ENCODE peak calls at places on chromosome 14, in eight cellular contexts. One of them, this sample, is unnamed.

GRCh38 chr14:71346685-71347084 is 439.4 kb downstream of the PCNX1 start:
- DNase-seq in heart right ventricle: no peak
- DNase-seq in astrocyte: no peak
- DNase-seq in WTC11: no peak
- DNase-seq in brain microvascular endothelial cell: no peak
- DNase-seq in natural killer cell: no peak
- DNase-seq in AG04450: no peak
- DNase-seq in stomach: no peak
- DNase-seq in this sample: no peak

GRCh38 chr14:65423986-65424385 is 11.5 kb downstream of the FUT8 start:
- DNase-seq in natural killer cell: no peak
- DNase-seq in astrocyte: no peak
- DNase-seq in brain microvascular endothelial cell: no peak
- DNase-seq in AG04450: no peak
- DNase-seq in stomach: no peak
- DNase-seq in WTC11: no peak
- DNase-seq in heart right ventricle: no peak
- DNase-seq in this sample: no peak

GRCh38 chr14:45819107-45819506 is 566.1 kb upstream of the MIS18BP1 start:
- DNase-seq in astrocyte: no peak
- DNase-seq in AG04450: no peak
- DNase-seq in heart right ventricle: no peak
- DNase-seq in WTC11: no peak
- DNase-seq in natural killer cell: no peak
- DNase-seq in brain microvascular endothelial cell: no peak
- DNase-seq in stomach: no peak
- DNase-seq in this sample: no peak

GRCh38 chr14:52995998-52996397 is 45.1 kb upstream of the FERMT2 start:
- DNase-seq in AG04450: no peak
- DNase-seq in stomach: no peak
- DNase-seq in astrocyte: no peak
- DNase-seq in heart right ventricle: no peak
- DNase-seq in WTC11: no peak
- DNase-seq in natural killer cell: no peak
- DNase-seq in brain microvascular endothelial cell: no peak
- DNase-seq in this sample: no peak

GRCh38 chr14:36268957-36269734 is 51.3 kb downstream of the MBIP start:
- DNase-seq in WTC11: no peak
- DNase-seq in brain microvascular endothelial cell: no peak
- DNase-seq in astrocyte: no peak
- DNase-seq in stomach: no peak
- DNase-seq in natural killer cell: no peak
- DNase-seq in heart right ventricle: no peak
- DNase-seq in AG04450: no peak
- DNase-seq in this sample: no peak

GRCh38 chr14:96160913-96161310 is 43.7 kb upstream of the BDKRB2 start:
- DNase-seq in astrocyte: no peak
- DNase-seq in brain microvascular endothelial cell: no peak
- DNase-seq in natural killer cell: no peak
- DNase-seq in stomach: peak
- DNase-seq in WTC11: no peak
- DNase-seq in heart right ventricle: no peak
- DNase-seq in AG04450: no peak
- DNase-seq in this sample: no peak

GRCh38 chr14:89479802-89480201 is 62.8 kb upstream of the FOXN3 start:
- DNase-seq in AG04450: no peak
- DNase-seq in heart right ventricle: no peak
- DNase-seq in astrocyte: peak
- DNase-seq in stomach: no peak
- DNase-seq in WTC11: no peak
- DNase-seq in natural killer cell: no peak
- DNase-seq in brain microvascular endothelial cell: no peak
- DNase-seq in this sample: no peak

GRCh38 chr14:75298187-75298985 is 19.8 kb downstream of the FOS start:
- DNase-seq in AG04450: no peak
- DNase-seq in astrocyte: no peak
- DNase-seq in stomach: peak
- DNase-seq in heart right ventricle: no peak
- DNase-seq in WTC11: no peak
- DNase-seq in brain microvascular endothelial cell: no peak
- DNase-seq in natural killer cell: no peak
- DNase-seq in this sample: no peak

GRCh38 chr14:73740921-73741326 is 26.7 kb upstream of the PNMA1 start:
- DNase-seq in stomach: peak
- DNase-seq in heart right ventricle: no peak
- DNase-seq in natural killer cell: no peak
- DNase-seq in WTC11: peak
- DNase-seq in brain microvascular endothelial cell: no peak
- DNase-seq in AG04450: no peak
- DNase-seq in astrocyte: no peak
- DNase-seq in this sample: no peak

GRCh38 chr14:67987596-67987995 is 168.0 kb downstream of the RAD51B start:
- DNase-seq in brain microvascular endothelial cell: peak
- DNase-seq in AG04450: peak
- DNase-seq in natural killer cell: no peak
- DNase-seq in astrocyte: peak
- DNase-seq in stomach: no peak
- DNase-seq in WTC11: no peak
- DNase-seq in heart right ventricle: peak
- DNase-seq in this sample: no peak

GRCh38 chr14:95979339-95980042 is 59.7 kb upstream of the C14orf132 start:
- DNase-seq in astrocyte: no peak
- DNase-seq in AG04450: no peak
- DNase-seq in brain microvascular endothelial cell: no peak
- DNase-seq in heart right ventricle: no peak
- DNase-seq in WTC11: peak
- DNase-seq in natural killer cell: no peak
- DNase-seq in stomach: no peak
- DNase-seq in this sample: no peak

GRCh38 chr14:75452900-75453816 is 25.3 kb downstream of the JDP2 start:
- DNase-seq in WTC11: peak
- DNase-seq in natural killer cell: no peak
- DNase-seq in astrocyte: peak
- DNase-seq in brain microvascular endothelial cell: peak
- DNase-seq in heart right ventricle: peak
- DNase-seq in stomach: no peak
- DNase-seq in AG04450: peak
- DNase-seq in this sample: no peak

GRCh38 chr14:96762650-96763049 is 34.5 kb upstream of the VRK1 start:
- DNase-seq in heart right ventricle: no peak
- DNase-seq in AG04450: no peak
- DNase-seq in brain microvascular endothelial cell: peak
- DNase-seq in WTC11: no peak
- DNase-seq in astrocyte: peak
- DNase-seq in stomach: no peak
- DNase-seq in natural killer cell: no peak
- DNase-seq in this sample: peak

GRCh38 chr14:73295198-73295796 is 58.0 kb downstream of the PAPLN start:
- DNase-seq in AG04450: no peak
- DNase-seq in stomach: no peak
- DNase-seq in brain microvascular endothelial cell: peak
- DNase-seq in WTC11: no peak
- DNase-seq in heart right ventricle: peak
- DNase-seq in natural killer cell: no peak
- DNase-seq in astrocyte: peak
- DNase-seq in this sample: peak

GRCh38 chr14:88748288-88748687 is 44.5 kb downstream of the EML5 start:
- DNase-seq in stomach: no peak
- DNase-seq in AG04450: no peak
- DNase-seq in heart right ventricle: no peak
- DNase-seq in brain microvascular endothelial cell: no peak
- DNase-seq in WTC11: no peak
- DNase-seq in natural killer cell: no peak
- DNase-seq in astrocyte: no peak
- DNase-seq in this sample: no peak

GRCh38 chr14:93115920-93116675 is at the start of gene ITPK1:
- DNase-seq in natural killer cell: peak
- DNase-seq in AG04450: no peak
- DNase-seq in WTC11: peak
- DNase-seq in heart right ventricle: peak
- DNase-seq in astrocyte: no peak
- DNase-seq in brain microvascular endothelial cell: no peak
- DNase-seq in stomach: peak
- DNase-seq in this sample: peak

GRCh38 chr14:68199465-68200145 is 380.0 kb downstream of the RAD51B start:
- DNase-seq in stomach: peak
- DNase-seq in AG04450: no peak
- DNase-seq in heart right ventricle: peak
- DNase-seq in natural killer cell: no peak
- DNase-seq in WTC11: peak
- DNase-seq in astrocyte: peak
- DNase-seq in brain microvascular endothelial cell: peak
- DNase-seq in this sample: no peak

GRCh38 chr14:28886940-28887339 is 120.4 kb downstream of the FOXG1 start:
- DNase-seq in AG04450: no peak
- DNase-seq in natural killer cell: no peak
- DNase-seq in brain microvascular endothelial cell: no peak
- DNase-seq in WTC11: no peak
- DNase-seq in stomach: no peak
- DNase-seq in astrocyte: no peak
- DNase-seq in heart right ventricle: no peak
- DNase-seq in this sample: no peak

GRCh38 chr14:102999227-102999895 is 58.0 kb downstream of the CDC42BPB start:
- DNase-seq in natural killer cell: no peak
- DNase-seq in astrocyte: peak
- DNase-seq in heart right ventricle: no peak
- DNase-seq in brain microvascular endothelial cell: no peak
- DNase-seq in stomach: no peak
- DNase-seq in AG04450: no peak
- DNase-seq in WTC11: no peak
- DNase-seq in this sample: no peak

GRCh38 chr14:103000291-103000921 is 56.9 kb downstream of the CDC42BPB start:
- DNase-seq in natural killer cell: no peak
- DNase-seq in heart right ventricle: no peak
- DNase-seq in astrocyte: no peak
- DNase-seq in WTC11: no peak
- DNase-seq in AG04450: no peak
- DNase-seq in brain microvascular endothelial cell: no peak
- DNase-seq in stomach: no peak
- DNase-seq in this sample: no peak

GRCh38 chr14:102996941-102997340 is 60.4 kb downstream of the CDC42BPB start:
- DNase-seq in WTC11: no peak
- DNase-seq in stomach: no peak
- DNase-seq in heart right ventricle: no peak
- DNase-seq in natural killer cell: no peak
- DNase-seq in astrocyte: no peak
- DNase-seq in brain microvascular endothelial cell: no peak
- DNase-seq in AG04450: no peak
- DNase-seq in this sample: no peak

GRCh38 chr14:103001226-103001625 is 56.1 kb downstream of the CDC42BPB start:
- DNase-seq in heart right ventricle: no peak
- DNase-seq in stomach: no peak
- DNase-seq in astrocyte: no peak
- DNase-seq in brain microvascular endothelial cell: no peak
- DNase-seq in natural killer cell: no peak
- DNase-seq in AG04450: no peak
- DNase-seq in WTC11: no peak
- DNase-seq in this sample: no peak

DNA sequence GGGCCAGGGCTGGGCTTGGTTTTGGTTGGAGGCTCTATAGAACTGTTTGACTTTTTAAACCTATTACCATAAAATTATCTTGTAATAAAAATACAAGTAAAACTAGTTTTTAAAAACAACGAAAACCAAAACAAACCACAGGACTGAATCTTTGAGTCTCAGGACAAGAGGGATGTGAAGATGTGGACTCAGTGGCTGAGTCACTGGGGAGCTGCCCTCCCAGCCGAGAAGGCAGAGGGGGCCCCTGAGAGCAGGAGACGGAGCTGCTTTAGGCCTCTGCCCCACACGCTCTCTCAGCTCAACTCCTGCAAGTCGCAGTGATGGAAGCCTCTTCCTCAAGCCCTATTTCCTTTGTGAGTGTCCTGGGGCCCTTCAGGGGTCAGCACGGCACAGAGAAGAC is 59.0 kb downstream of the CDC42BPB start:
- DNase-seq in WTC11: no peak
- DNase-seq in heart right ventricle: no peak
- DNase-seq in astrocyte: peak
- DNase-seq in brain microvascular endothelial cell: peak
- DNase-seq in stomach: no peak
- DNase-seq in natural killer cell: no peak
- DNase-seq in AG04450: no peak
- DNase-seq in this sample: no peak
- TF ChIP-seq CTCF in WTC11: no peak
- TF ChIP-seq CTCF in heart right ventricle: no peak
- TF ChIP-seq CTCF in astrocyte: no peak
- TF ChIP-seq CTCF in brain microvascular endothelial cell: peak
- TF ChIP-seq CTCF in stomach: no peak
- TF ChIP-seq CTCF in natural killer cell: no peak
- TF ChIP-seq CTCF in AG04450: no peak
- TF ChIP-seq CTCF in this sample: no peak

GRCh38 chr14:44507183-44507582 is at the start of gene FSCB:
- DNase-seq in stomach: no peak
- DNase-seq in WTC11: no peak
- DNase-seq in AG04450: no peak
- DNase-seq in astrocyte: no peak
- DNase-seq in heart right ventricle: no peak
- DNase-seq in natural killer cell: no peak
- DNase-seq in brain microvascular endothelial cell: no peak
- DNase-seq in this sample: no peak

GRCh38 chr14:44505588-44505987 is 1.5 kb downstream of the FSCB start:
- DNase-seq in AG04450: no peak
- DNase-seq in WTC11: peak
- DNase-seq in natural killer cell: no peak
- DNase-seq in heart right ventricle: no peak
- DNase-seq in astrocyte: no peak
- DNase-seq in stomach: no peak
- DNase-seq in brain microvascular endothelial cell: no peak
- DNase-seq in this sample: no peak
- TF ChIP-seq CTCF in AG04450: no peak
- TF ChIP-seq CTCF in WTC11: no peak
- TF ChIP-seq CTCF in natural killer cell: no peak
- TF ChIP-seq CTCF in heart right ventricle: no peak
- TF ChIP-seq CTCF in astrocyte: no peak
- TF ChIP-seq CTCF in stomach: no peak
- TF ChIP-seq CTCF in brain microvascular endothelial cell: no peak
- TF ChIP-seq CTCF in this sample: no peak

DNA sequence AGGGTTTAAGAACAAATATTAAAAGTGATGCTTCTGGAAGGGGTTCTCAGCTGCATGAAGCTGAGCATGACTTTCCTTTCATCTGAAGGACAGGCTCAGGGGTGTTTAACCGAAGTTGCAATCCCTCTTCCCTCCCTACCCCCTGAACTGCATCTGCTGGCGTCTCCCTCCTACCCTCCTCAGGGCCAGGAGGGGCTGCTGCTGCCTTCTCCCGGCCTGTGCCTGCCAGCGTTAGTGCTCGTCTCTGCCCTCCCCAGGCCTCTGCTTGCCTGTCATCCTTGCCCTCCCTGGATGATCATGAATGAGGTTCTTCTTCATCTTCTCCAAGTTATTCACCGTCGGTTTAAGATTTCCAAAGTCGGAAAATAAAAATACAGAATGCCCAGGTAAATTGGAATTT is 12.2 kb downstream of the SMOC1 start:
- DNase-seq in stomach: no peak
- DNase-seq in heart right ventricle: no peak
- DNase-seq in AG04450: no peak
- DNase-seq in natural killer cell: no peak
- DNase-seq in WTC11: peak
- DNase-seq in brain microvascular endothelial cell: no peak
- DNase-seq in astrocyte: no peak
- DNase-seq in this sample: no peak
- TF ChIP-seq CTCF in stomach: no peak
- TF ChIP-seq CTCF in heart right ventricle: no peak
- TF ChIP-seq CTCF in AG04450: no peak
- TF ChIP-seq CTCF in natural killer cell: no peak
- TF ChIP-seq CTCF in WTC11: no peak
- TF ChIP-seq CTCF in brain microvascular endothelial cell: no peak
- TF ChIP-seq CTCF in astrocyte: no peak
- TF ChIP-seq CTCF in this sample: no peak

GRCh38 chr14:104075530-104076151 is 9.9 kb upstream of the ASPG start:
- DNase-seq in heart right ventricle: no peak
- DNase-seq in natural killer cell: no peak
- DNase-seq in AG04450: no peak
- DNase-seq in brain microvascular endothelial cell: no peak
- DNase-seq in stomach: no peak
- DNase-seq in astrocyte: no peak
- DNase-seq in WTC11: no peak
- DNase-seq in this sample: no peak
- TF ChIP-seq CTCF in heart right ventricle: no peak
- TF ChIP-seq CTCF in natural killer cell: no peak
- TF ChIP-seq CTCF in AG04450: peak
- TF ChIP-seq CTCF in brain microvascular endothelial cell: peak
- TF ChIP-seq CTCF in stomach: no peak
- TF ChIP-seq CTCF in astrocyte: peak
- TF ChIP-seq CTCF in WTC11: no peak
- TF ChIP-seq CTCF in this sample: peak